ENCODE peak calls at places on chromosomes 7 and 10, in six cellular contexts. A is uterus, Q is testis, K is stomach, V is IMR-90, F is sigmoid colon. W is an unnamed sample.

GRCh38 chr10:26733750-26734568 is 36.5 kb downstream of the PDSS1 start:
- DNase-seq in V (no peak), A (no peak), K (peak), Q (no peak), F (no peak), W (no peak)

GRCh38 chr7:102122026-102122425 is 164.6 kb upstream of the SH2B2 start:
- DNase-seq in K (no peak), V (peak), Q (no peak), A (no peak), F (no peak), W (no peak)

GRCh38 chr7:132250480-132251326 is 325.6 kb downstream of the PLXNA4 start:
- DNase-seq in K (no peak), Q (no peak), V (no peak), A (no peak), F (no peak), W (no peak)

GRCh38 chr10:19628767-19629443 is 187.3 kb upstream of the PLXDC2 start:
- DNase-seq in Q (no peak), A (no peak), F (no peak), V (no peak), K (no peak), W (no peak)

GRCh38 chr7:6271694-6272371 is 591 bp downstream of the CYTH3 start:
- DNase-seq in K (peak), A (peak), V (no peak), F (peak), Q (peak), W (peak)

GRCh38 chr7:40077849-40078248 is 56.6 kb downstream of the MPLKIP start:
- DNase-seq in K (no peak), A (no peak), V (peak), Q (no peak), F (no peak), W (no peak)

GRCh38 chr7:27187702-27188665 is 3.0 kb upstream of the HOXA11 start:
- DNase-seq in F (peak), Q (no peak), V (no peak), K (peak), A (peak), W (no peak)

GRCh38 chr10:63355682-63356081 is 110.1 kb downstream of the JMJD1C start:
- DNase-seq in V (no peak), A (no peak), F (no peak), K (no peak), Q (no peak), W (no peak)

GRCh38 chr10:117594722-117595121 is 52.2 kb downstream of the EMX2 start:
- DNase-seq in V (no peak), Q (no peak), K (no peak), A (no peak), F (no peak), W (no peak)

GRCh38 chr7:34451923-34452322 is 206.1 kb upstream of the NPSR1 start:
- DNase-seq in Q (no peak), K (no peak), F (no peak), A (no peak), V (no peak), W (no peak)

GRCh38 chr7:118232837-118233236 is 8.3 kb downstream of the ANKRD7 start:
- DNase-seq in Q (no peak), A (no peak), V (no peak), K (no peak), F (no peak), W (no peak)

GRCh38 chr7:143248781-143249354 is 14.4 kb upstream of the GSTK1 start:
- DNase-seq in Q (no peak), V (no peak), F (no peak), K (no peak), A (no peak), W (no peak)

GRCh38 chr10:103510791-103511757 is 17.6 kb downstream of the NEURL1 start:
- DNase-seq in A (no peak), F (no peak), Q (peak), K (no peak), V (no peak), W (no peak)

GRCh38 chr7:158820656-158821055 is 8.7 kb downstream of the ESYT2 start:
- DNase-seq in K (no peak), F (no peak), A (no peak), Q (no peak), V (peak), W (no peak)

GRCh38 chr10:8563478-8563877 is 509.0 kb downstream of the GATA3 start:
- DNase-seq in K (no peak), Q (no peak), F (no peak), V (no peak), A (no peak), W (no peak)

GRCh38 chr7:102279537-102280400 is 6.9 kb upstream of the SH2B2 start:
- DNase-seq in A (peak), V (peak), F (no peak), K (peak), Q (no peak), W (peak)

GRCh38 chr7:108402865-108403264 is 53.4 kb downstream of the NRCAM start:
- DNase-seq in V (no peak), F (no peak), K (no peak), Q (no peak), A (no peak), W (no peak)

GRCh38 chr7:4642468-4643203 is 39.5 kb upstream of the FOXK1 start:
- DNase-seq in Q (no peak), K (no peak), F (no peak), V (no peak), A (no peak), W (no peak)

GRCh38 chr7:139886206-139886605 is 57.1 kb downstream of the TBXAS1 start:
- DNase-seq in V (no peak), Q (no peak), A (no peak), K (no peak), F (no peak), W (no peak)

GRCh38 chr7:158596309-158596708 is 8.7 kb upstream of the PTPRN2 start:
- DNase-seq in V (no peak), F (no peak), A (no peak), K (no peak), Q (no peak), W (no peak)

GRCh38 chr7:140673063-140673769 is 471 bp downstream of the ADCK2 start:
- DNase-seq in F (peak), A (peak), V (no peak), K (peak), Q (peak), W (peak)

GRCh38 chr10:8800426-8800825 is 745.9 kb downstream of the GATA3 start:
- DNase-seq in Q (no peak), K (no peak), A (no peak), F (no peak), V (no peak), W (no peak)

GRCh38 chr7:587769-588168 is 68.1 kb upstream of the PDGFA start:
- DNase-seq in Q (no peak), A (no peak), K (no peak), F (no peak), V (peak), W (peak)

GRCh38 chr10:56178210-56178609 is 182.8 kb downstream of the ZWINT start:
- DNase-seq in A (no peak), K (no peak), V (no peak), Q (no peak), F (no peak), W (peak)

GRCh38 chr7:69208848-69209247 is 389.4 kb upstream of the AUTS2 start:
- DNase-seq in F (no peak), K (no peak), Q (no peak), V (no peak), A (no peak), W (no peak)

GRCh38 chr7:37916017-37916672 is 472 bp downstream of the SFRP4 start:
- DNase-seq in F (peak), A (peak), V (no peak), K (no peak), Q (peak), W (peak)
- TF ChIP-seq POLR2A in F (no peak), A (no peak), V (no peak), K (no peak), Q (no peak), W (no peak)

GRCh38 chr10:72260588-72261322 is 13.0 kb upstream of the DDIT4 start:
- DNase-seq in K (peak), Q (peak), V (peak), A (peak), F (peak), W (peak)
- TF ChIP-seq POLR2A in K (no peak), Q (peak), V (no peak), A (peak), F (peak), W (peak)

DNA sequence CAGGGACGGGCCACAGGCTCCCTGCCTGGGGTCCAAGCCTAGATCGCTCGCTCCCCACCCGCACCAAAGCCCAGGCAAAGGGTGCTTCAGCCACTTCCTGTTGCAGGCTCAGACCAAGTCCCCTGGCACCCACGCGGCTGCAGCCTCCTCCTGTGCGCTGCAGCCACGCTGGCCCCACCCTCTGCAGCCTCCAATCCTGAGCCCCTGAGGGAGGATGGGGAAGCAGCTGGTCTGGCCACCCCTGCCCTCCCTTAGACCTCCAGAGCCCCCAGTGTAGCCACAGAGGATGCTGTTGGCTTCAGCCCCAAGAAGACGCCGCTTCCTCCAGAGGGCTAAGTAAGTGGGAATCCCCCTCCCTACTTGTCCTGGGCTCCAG is 9.3 kb downstream of the LIMK1 start:
- DNase-seq in V (peak), K (no peak), Q (peak), F (peak), A (peak), W (peak)
- TF ChIP-seq POLR2A in V (no peak), K (no peak), Q (no peak), F (no peak), A (no peak), W (no peak)

GRCh38 chr7:24974026-24974832 is 5.7 kb downstream of the OSBPL3 start:
- DNase-seq in Q (no peak), K (no peak), V (no peak), F (no peak), A (no peak), W (no peak)

GRCh38 chr7:24972991-24973390 is 7.0 kb downstream of the OSBPL3 start:
- DNase-seq in V (peak), K (no peak), A (no peak), F (no peak), Q (no peak), W (no peak)

GRCh38 chr7:24971333-24972165 is 8.4 kb downstream of the OSBPL3 start:
- DNase-seq in F (no peak), K (no peak), Q (no peak), V (peak), A (no peak), W (no peak)

GRCh38 chr7:24970676-24971075 is 9.3 kb downstream of the OSBPL3 start:
- DNase-seq in Q (no peak), K (no peak), F (no peak), V (no peak), A (no peak), W (no peak)

DNA sequence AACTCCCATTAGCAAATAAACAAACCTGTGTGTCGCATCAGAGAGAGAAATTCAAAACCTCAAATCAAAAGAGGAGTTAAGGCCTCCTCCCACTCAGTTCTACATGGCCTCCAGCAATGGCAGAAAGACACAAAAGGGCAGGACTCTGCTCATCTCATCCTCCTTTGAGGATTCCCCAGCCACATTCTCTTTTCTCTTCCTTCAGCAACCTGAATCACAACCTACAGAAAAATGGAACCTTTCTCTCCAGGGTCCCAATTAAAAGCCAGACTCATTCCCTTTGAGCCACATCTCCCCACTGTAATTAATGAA is 7.9 kb downstream of the OSBPL3 start:
- DNase-seq in V (no peak), F (no peak), A (no peak), Q (no peak), K (no peak), W (no peak)
- TF ChIP-seq POLR2A in V (no peak), F (no peak), A (no peak), Q (no peak), K (no peak), W (no peak)

GRCh38 chr7:150322833-150323681 is at the start of the genes ACTR3C and LRRC61:
- DNase-seq in A (peak), V (no peak), Q (peak), F (no peak), K (peak), W (no peak)
- TF ChIP-seq POLR2A in A (peak), V (no peak), Q (no peak), F (no peak), K (no peak), W (no peak)

GRCh38 chr7:45073031-45073842 is 15.5 kb downstream of the NACAD start:
- DNase-seq in A (no peak), K (no peak), V (no peak), Q (no peak), F (no peak), W (no peak)
- TF ChIP-seq POLR2A in A (no peak), K (no peak), V (no peak), Q (no peak), F (no peak), W (no peak)